ENCODE peak calls at places on chromosomes 1 and 21, in four cellular contexts. I, G, P and E are unnamed samples.

GRCh38 chr1:183205196-183205781 is 19.2 kb downstream of the LAMC2 start:
- DNase-seq in I (no peak), G (no peak), P (no peak), E (no peak)

GRCh38 chr1:1093610-1093943 is 19.5 kb upstream of the RNF223 start:
- DNase-seq in I (no peak), G (no peak), P (no peak), E (no peak)

GRCh38 chr1:6109688-6110087 is 64.0 kb downstream of the KCNAB2 start:
- DNase-seq in I (peak; percentile 48), G (no peak), P (no peak), E (peak; percentile 16)

GRCh38 chr1:64140596-64140995 is 62.8 kb upstream of the UBE2U start:
- DNase-seq in I (no peak), G (no peak), P (no peak), E (no peak)

GRCh38 chr1:234413975-234414374 is 40.7 kb downstream of the COA6 start:
- DNase-seq in I (no peak), G (no peak), P (no peak), E (no peak)

GRCh38 chr1:205046870-205047269 is 3.9 kb downstream of the CNTN2 start:
- DNase-seq in I (no peak), G (no peak), P (no peak), E (no peak)

GRCh38 chr1:26538480-26539412 is 9.2 kb downstream of the RPS6KA1 start:
- DNase-seq in I (peak; percentile 80), G (no peak), P (peak; percentile 41), E (peak; percentile 65)

GRCh38 chr1:26284597-26285351 is 4.9 kb downstream of the SH3BGRL3 start:
- DNase-seq in I (peak; percentile 91), G (no peak), P (peak; percentile 44), E (peak; percentile 86)

GRCh38 chr1:247746391-247746935 is 1.5 kb downstream of the OR14A2 start:
- DNase-seq in I (no peak), G (no peak), P (no peak), E (no peak)

GRCh38 chr1:58353168-58353567 is 193.4 kb downstream of the OMA1 start:
- DNase-seq in I (no peak), G (no peak), P (no peak), E (no peak)

GRCh38 chr21:29102791-29103257 is 27.6 kb upstream of the MAP3K7CL start:
- DNase-seq in I (no peak), G (no peak), P (peak; percentile 5), E (no peak)

GRCh38 chr1:246208120-246208519 is 299.0 kb downstream of the SMYD3 start:
- DNase-seq in I (no peak), G (no peak), P (no peak), E (no peak)

GRCh38 chr1:171484760-171485374 is 463 bp upstream of the PRRC2C start:
- DNase-seq in I (no peak), G (no peak), P (no peak), E (no peak)

GRCh38 chr1:171485375-171486047 is at the start of gene PRRC2C:
- DNase-seq in I (peak; percentile 92), G (peak; percentile 90), P (peak; percentile 95), E (peak; percentile 94)

GRCh38 chr1:171488190-171488929 is 3.0 kb downstream of the PRRC2C start:
- DNase-seq in I (no peak), G (no peak), P (no peak), E (no peak)

GRCh38 chr1:171487038-171487437 is 1.7 kb downstream of the PRRC2C start:
- DNase-seq in I (no peak), G (no peak), P (no peak), E (no peak)

DNA sequence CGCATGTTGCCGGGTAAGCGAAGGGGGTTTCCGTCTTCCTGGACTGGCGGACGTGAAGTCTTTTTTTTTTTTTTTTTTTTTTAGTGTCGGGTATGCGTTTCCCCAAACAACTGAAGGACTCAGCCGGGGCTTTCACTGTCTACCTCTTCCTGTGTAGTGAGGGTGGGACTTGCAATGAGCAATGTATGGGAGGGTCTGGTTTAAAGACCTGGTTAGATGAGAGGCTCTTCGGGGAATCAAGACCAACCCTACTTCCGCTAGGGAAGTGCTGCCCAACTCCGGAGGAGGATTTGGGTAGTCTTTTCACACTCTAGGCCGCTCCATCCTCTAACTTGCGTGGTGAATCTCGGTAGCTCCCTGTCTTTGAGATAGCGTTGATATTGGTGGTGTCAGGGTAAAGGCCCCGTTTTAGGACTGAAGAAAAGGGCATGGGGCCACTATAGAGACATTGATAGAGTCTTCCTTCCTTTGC is 754 bp downstream of the PRRC2C start:
- DNase-seq in I (no peak), G (peak; percentile 46), P (peak; percentile 50), E (no peak)
- TF ChIP-seq ETV6 in I (no peak), G (no peak), P (no peak), E (no peak)

GRCh38 chr1:77421504-77422233 is 139.8 kb downstream of the AK5 start:
- DNase-seq in I (no peak), G (no peak), P (no peak), E (no peak)

GRCh38 chr1:77428068-77428467 is 146.2 kb downstream of the AK5 start:
- DNase-seq in I (no peak), G (no peak), P (no peak), E (no peak)

DNA sequence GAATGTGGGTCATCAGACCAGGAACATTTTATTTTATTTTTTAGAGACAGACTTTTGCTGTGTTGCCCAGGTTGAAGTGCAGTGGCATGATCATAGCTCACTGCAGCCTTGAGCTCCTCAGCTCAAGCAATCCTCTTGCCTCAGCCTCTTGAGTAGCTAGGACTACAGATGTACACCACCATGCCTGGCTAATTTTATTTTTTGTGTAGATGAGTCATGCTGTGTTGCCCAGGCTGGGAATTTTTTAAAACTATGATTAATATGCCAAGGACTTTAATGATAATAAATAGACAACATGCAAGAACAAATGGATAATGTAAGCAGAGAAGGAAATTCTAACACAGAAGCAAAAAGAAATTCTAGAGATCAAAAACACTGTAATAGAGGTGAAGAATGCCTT is 142.4 kb downstream of the AK5 start:
- DNase-seq in I (no peak), G (no peak), P (no peak), E (no peak)
- TF ChIP-seq ETV6 in I (no peak), G (no peak), P (no peak), E (no peak)

GRCh38 chr1:154865442-154866256 is 4.4 kb downstream of the KCNN3 start:
- DNase-seq in I (no peak), G (no peak), P (no peak), E (no peak)
- TF ChIP-seq ETV6 in I (no peak), G (no peak), P (no peak), E (no peak)

DNA sequence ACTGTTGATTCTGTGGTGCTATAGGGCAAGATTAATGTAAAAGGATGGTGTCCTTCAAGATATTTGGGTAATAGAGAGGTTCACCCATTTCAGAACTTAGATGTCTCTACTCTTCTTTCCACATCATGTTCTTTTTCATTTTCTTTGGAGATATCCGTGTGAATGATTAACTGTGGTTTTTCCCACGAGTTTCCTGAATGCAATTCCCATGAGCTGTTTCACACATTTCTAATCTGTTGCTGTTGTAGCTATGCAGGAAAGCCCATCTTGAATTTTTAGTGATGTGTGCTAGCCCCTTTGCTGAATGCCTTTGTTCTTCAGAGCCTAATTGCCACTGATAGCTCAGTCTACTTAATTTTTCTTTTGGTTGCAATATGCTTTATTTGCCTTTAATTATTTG is 27.6 kb downstream of the SNX27 start:
- DNase-seq in I (no peak), G (peak; percentile 28), P (no peak), E (no peak)
- TF ChIP-seq ETV6 in I (no peak), G (no peak), P (no peak), E (no peak)

DNA sequence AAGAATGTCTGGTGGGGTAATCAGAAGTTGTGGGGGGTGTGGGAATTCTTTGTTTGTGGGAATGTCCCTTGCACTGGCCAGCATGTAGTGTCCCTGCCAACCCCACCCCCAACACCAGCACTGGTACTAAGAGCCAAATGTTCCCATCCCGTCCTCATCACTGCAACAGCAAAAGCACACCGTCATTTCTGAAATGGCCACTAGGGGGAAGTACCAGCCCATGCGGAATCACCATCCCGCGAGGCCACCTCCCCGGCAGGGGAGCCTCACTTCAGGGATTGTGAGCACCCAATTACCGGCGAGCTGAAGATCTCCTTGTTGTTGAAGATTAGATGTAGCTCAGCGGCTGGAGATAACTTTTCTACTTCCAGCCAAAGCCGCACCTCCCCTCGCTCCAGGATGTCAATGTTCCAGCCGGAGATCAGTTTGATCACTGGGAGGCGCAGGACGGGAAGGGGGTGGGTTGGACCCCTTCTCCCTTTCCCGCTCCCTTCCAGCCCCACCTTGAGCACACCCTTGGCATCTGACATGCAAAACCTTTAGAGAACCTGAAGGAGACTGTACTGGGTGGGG is 41.0 kb downstream of the MYOM3 start:
- DNase-seq in I (peak; percentile 91), G (peak; percentile 12), P (peak; percentile 68), E (peak; percentile 85)
- TF ChIP-seq ETV6 in I (no peak), G (no peak), P (no peak), E (no peak)

GRCh38 chr21:36164427-36164784 is 7.8 kb downstream of the DOP1B start:
- DNase-seq in I (no peak), G (no peak), P (peak; percentile 86), E (no peak)
- TF ChIP-seq ETV6 in I (no peak), G (no peak), P (no peak), E (no peak)

GRCh38 chr21:25179116-25179515 is 428.2 kb downstream of the MRPL39 start:
- DNase-seq in I (no peak), G (no peak), P (no peak), E (no peak)

GRCh38 chr21:25171438-25171837 is 435.8 kb downstream of the MRPL39 start:
- DNase-seq in I (no peak), G (no peak), P (no peak), E (no peak)

GRCh38 chr21:25175938-25176337 is 431.3 kb downstream of the MRPL39 start:
- DNase-seq in I (no peak), G (no peak), P (no peak), E (no peak)

GRCh38 chr21:25176637-25177412 is 430.5 kb downstream of the MRPL39 start:
- DNase-seq in I (no peak), G (peak; percentile 87), P (no peak), E (no peak)
- TF ChIP-seq ETV6 in I (no peak), G (no peak), P (no peak), E (no peak)